ENCODE peak calls at places on chromosomes 5 and 9, in nine cellular contexts. N is pancreas, B is GM23338, I is natural killer cell, H is A549, Z is SK-N-SH, O is WERI-Rb-1, F is PC-3, T is WTC11. S is an unnamed sample.

GRCh38 chr5:68319316-68320093 is 103.9 kb downstream of the PIK3R1 start:
- DNase-seq in N (no peak), B (no peak), I (no peak), H (peak), Z (no peak), O (no peak), F (peak), T (no peak), S (no peak)

GRCh38 chr9:31588756-31589155 is 795.7 kb upstream of the ACO1 start:
- DNase-seq in N (no peak), B (no peak), I (no peak), H (no peak), Z (no peak), O (no peak), F (no peak), T (no peak), S (no peak)

GRCh38 chr5:15020731-15021130 is 149.2 kb upstream of the ANKH start:
- DNase-seq in N (no peak), B (no peak), I (no peak), H (no peak), Z (no peak), O (no peak), F (no peak), T (no peak), S (no peak)

GRCh38 chr5:42985129-42986037 is 54.7 kb downstream of the ANXA2R start:
- DNase-seq in N (no peak), B (no peak), I (no peak), H (no peak), Z (no peak), O (no peak), F (peak), T (no peak), S (no peak)

GRCh38 chr9:111766066-111766465 is 28.7 kb downstream of the SHOC1 start:
- DNase-seq in N (no peak), B (no peak), I (no peak), H (no peak), Z (no peak), O (no peak), F (no peak), T (no peak), S (no peak)

GRCh38 chr5:173278641-173279040 is 43.6 kb upstream of the NKX2-5 start:
- DNase-seq in N (no peak), B (no peak), I (no peak), H (no peak), Z (no peak), O (no peak), F (no peak), T (no peak), S (no peak)

GRCh38 chr5:16082053-16082452 is 97.5 kb downstream of the MARCHF11 start:
- DNase-seq in N (no peak), B (peak), I (no peak), H (no peak), Z (no peak), O (no peak), F (no peak), T (no peak), S (no peak)

GRCh38 chr5:178473858-178474257 is 116.3 kb downstream of the COL23A1 start:
- DNase-seq in N (no peak), B (no peak), I (no peak), H (no peak), Z (no peak), O (no peak), F (no peak), T (no peak), S (no peak)

GRCh38 chr5:170225326-170226137 is 7.3 kb upstream of the C5orf58 start:
- DNase-seq in N (peak), B (peak), I (peak), H (peak), Z (peak), O (peak), F (peak), T (peak), S (peak)

GRCh38 chr5:179355976-179356968 is 11.0 kb upstream of the ADAMTS2 start:
- DNase-seq in N (no peak), B (no peak), I (no peak), H (no peak), Z (no peak), O (no peak), F (no peak), T (no peak), S (no peak)

GRCh38 chr5:179167871-179168451 is 107.8 kb downstream of the ZNF354C start:
- DNase-seq in N (no peak), B (no peak), I (no peak), H (no peak), Z (no peak), O (no peak), F (no peak), T (no peak), S (no peak)

GRCh38 chr9:131773911-131774379 is 34.1 kb upstream of the RAPGEF1 start:
- DNase-seq in N (peak), B (peak), I (peak), H (peak), Z (no peak), O (peak), F (peak), T (peak), S (peak)

GRCh38 chr9:116661037-116661954 is 25.8 kb upstream of the TRIM32 start:
- DNase-seq in N (peak), B (peak), I (no peak), H (peak), Z (peak), O (peak), F (peak), T (no peak), S (peak)

GRCh38 chr5:118326496-118327045 is 661.8 kb downstream of the DTWD2 start:
- DNase-seq in N (no peak), B (no peak), I (no peak), H (no peak), Z (no peak), O (no peak), F (peak), T (no peak), S (no peak)

GRCh38 chr9:35951736-35952135 is 6.2 kb downstream of the OR2S2 start:
- DNase-seq in N (no peak), B (no peak), I (no peak), H (no peak), Z (no peak), O (no peak), F (peak), T (no peak), S (no peak)

GRCh38 chr9:111898331-111899096 is 1.9 kb downstream of the UGCG start:
- DNase-seq in N (no peak), B (no peak), I (no peak), H (no peak), Z (no peak), O (no peak), F (peak), T (no peak), S (no peak)

GRCh38 chr9:136644343-136644592 is 18.4 kb upstream of the EGFL7 start:
- DNase-seq in N (peak), B (no peak), I (no peak), H (no peak), Z (no peak), O (peak), F (no peak), T (no peak), S (no peak)

GRCh38 chr9:136643596-136644342 is 18.9 kb upstream of the EGFL7 start:
- DNase-seq in N (no peak), B (no peak), I (no peak), H (no peak), Z (no peak), O (no peak), F (no peak), T (no peak), S (peak)

GRCh38 chr9:136645903-136646754 is 16.6 kb upstream of the EGFL7 start:
- DNase-seq in N (peak), B (peak), I (no peak), H (no peak), Z (peak), O (no peak), F (no peak), T (no peak), S (peak)

GRCh38 chr9:136645343-136645902 is 17.3 kb upstream of the EGFL7 start:
- DNase-seq in N (peak), B (no peak), I (no peak), H (no peak), Z (no peak), O (no peak), F (no peak), T (no peak), S (peak)

GRCh38 chr9:136644593-136645342 is 17.9 kb upstream of the EGFL7 start:
- DNase-seq in N (peak), B (peak), I (peak), H (peak), Z (peak), O (no peak), F (peak), T (peak), S (peak)
- TF ChIP-seq CTCF in N (peak), B (peak), I (peak), H (peak), Z (no peak), O (peak), F (peak), T (peak), S (peak)

GRCh38 chr5:157564149-157564711 is 11.3 kb downstream of the ADAM19 start:
- DNase-seq in N (no peak), B (no peak), I (no peak), H (no peak), Z (no peak), O (peak), F (no peak), T (no peak), S (no peak)
- TF ChIP-seq CTCF in N (no peak), B (no peak), I (no peak), H (no peak), Z (no peak), O (peak), F (no peak), T (no peak), S (no peak)

DNA sequence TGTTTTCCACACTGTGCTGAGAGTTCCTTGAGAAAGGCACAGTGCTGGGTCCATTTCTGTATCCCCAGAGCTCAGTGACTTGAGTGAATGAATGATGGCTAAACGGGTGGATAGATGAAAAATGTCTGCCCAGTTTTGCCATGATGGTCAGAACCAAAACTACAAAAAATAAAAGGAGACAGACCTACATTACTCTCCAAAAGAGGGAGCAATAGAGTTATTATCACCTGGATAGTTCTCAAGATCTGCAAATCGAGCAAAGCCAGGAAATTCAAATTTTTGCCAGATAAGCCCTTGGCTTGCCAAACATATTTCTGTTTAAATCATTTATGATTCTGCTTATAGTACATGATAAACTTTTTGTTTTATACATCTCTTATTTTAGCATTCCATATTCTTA is 214.2 kb upstream of the ZNF462 start:
- DNase-seq in N (no peak), B (peak), I (no peak), H (no peak), Z (no peak), O (no peak), F (peak), T (no peak), S (no peak)
- TF ChIP-seq CTCF in N (no peak), B (peak), I (no peak), H (peak), Z (peak), O (peak), F (peak), T (no peak), S (no peak)

GRCh38 chr5:95620030-95620869 is at the start of gene GPR150:
- DNase-seq in N (peak), B (peak), I (peak), H (peak), Z (peak), O (peak), F (peak), T (peak), S (peak)
- TF ChIP-seq CTCF in N (no peak), B (no peak), I (no peak), H (no peak), Z (no peak), O (peak), F (no peak), T (no peak), S (no peak)

DNA sequence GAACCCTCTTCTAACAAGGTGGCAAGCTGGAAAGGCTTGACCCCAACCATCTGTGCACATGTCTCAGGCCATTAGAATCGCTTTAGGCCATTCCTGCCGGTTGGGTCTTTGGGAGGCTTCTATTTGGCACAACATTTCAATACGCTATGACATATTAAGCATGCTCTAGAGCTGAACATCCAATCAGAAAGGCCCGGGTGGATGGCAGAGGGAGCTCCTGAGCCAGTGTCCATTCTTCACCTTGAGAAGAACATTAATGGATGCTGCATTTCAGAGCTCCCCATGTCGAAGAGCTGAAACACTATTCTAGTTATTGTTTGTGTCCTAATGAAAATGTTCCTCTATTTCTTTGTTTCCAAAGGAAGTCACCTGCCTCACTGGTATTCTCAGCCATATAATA is 12.8 kb downstream of the SPATA9 start:
- DNase-seq in N (no peak), B (no peak), I (no peak), H (no peak), Z (no peak), O (no peak), F (no peak), T (no peak), S (no peak)
- TF ChIP-seq CTCF in N (no peak), B (no peak), I (no peak), H (no peak), Z (no peak), O (no peak), F (no peak), T (no peak), S (no peak)

DNA sequence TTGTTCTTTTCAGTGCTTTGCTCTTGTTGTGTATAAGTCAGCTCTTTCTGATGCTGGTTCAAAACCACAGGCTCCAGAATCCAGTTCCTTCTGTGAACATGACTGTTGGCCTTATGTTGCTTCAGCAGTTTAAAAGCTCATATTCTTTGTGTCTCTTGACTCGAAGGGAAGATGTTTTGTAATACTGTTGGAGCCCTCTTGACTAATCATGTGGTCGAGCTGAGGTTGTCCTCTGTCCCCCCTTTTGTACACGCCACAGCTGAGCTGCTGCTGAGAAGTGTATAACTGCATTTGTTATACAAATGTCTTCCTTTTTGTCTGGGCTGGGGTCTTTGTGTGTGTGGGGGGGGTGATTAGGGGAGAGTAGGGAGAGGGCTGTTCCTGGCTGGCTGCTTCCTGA is 35.8 kb downstream of the SLC36A1 start:
- DNase-seq in N (no peak), B (peak), I (no peak), H (no peak), Z (no peak), O (no peak), F (no peak), T (no peak), S (no peak)
- TF ChIP-seq CTCF in N (no peak), B (no peak), I (no peak), H (no peak), Z (no peak), O (no peak), F (no peak), T (no peak), S (no peak)

GRCh38 chr9:98410185-98410697 is 154.8 kb upstream of the TBC1D2 start:
- DNase-seq in N (peak), B (peak), I (no peak), H (no peak), Z (peak), O (peak), F (no peak), T (peak), S (peak)
- TF ChIP-seq CTCF in N (no peak), B (peak), I (no peak), H (no peak), Z (peak), O (peak), F (no peak), T (no peak), S (no peak)

GRCh38 chr9:99590879-99591278 is 230.8 kb upstream of the NR4A3 start:
- DNase-seq in N (no peak), B (no peak), I (no peak), H (no peak), Z (no peak), O (no peak), F (no peak), T (no peak), S (no peak)

GRCh38 chr9:99592834-99593584 is 228.7 kb upstream of the NR4A3 start:
- DNase-seq in N (no peak), B (no peak), I (no peak), H (no peak), Z (no peak), O (no peak), F (no peak), T (no peak), S (no peak)

GRCh38 chr9:99594056-99594780 is 227.5 kb upstream of the NR4A3 start:
- DNase-seq in N (peak), B (no peak), I (no peak), H (no peak), Z (no peak), O (no peak), F (no peak), T (no peak), S (no peak)

GRCh38 chr9:99593621-99594020 is 228.1 kb upstream of the NR4A3 start:
- DNase-seq in N (no peak), B (no peak), I (no peak), H (no peak), Z (no peak), O (no peak), F (no peak), T (no peak), S (no peak)

DNA sequence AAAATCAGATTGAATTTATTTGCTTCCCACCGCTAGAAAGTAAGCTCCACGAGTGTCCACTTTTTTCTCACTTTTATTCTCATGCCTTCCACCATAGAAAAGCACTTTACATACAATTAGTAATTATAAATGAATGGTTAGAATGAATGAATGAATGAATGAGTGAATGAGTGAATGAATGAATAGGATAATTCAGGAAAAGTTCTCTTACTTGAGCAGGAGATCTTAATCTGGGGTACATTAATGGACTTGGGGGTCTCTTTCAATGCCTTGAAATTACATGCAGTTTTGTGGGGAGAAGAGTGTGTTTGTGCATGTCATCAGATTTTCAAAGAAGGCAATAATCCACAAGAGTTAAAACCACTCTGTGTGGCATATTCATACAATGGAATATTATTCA is 229.9 kb upstream of the NR4A3 start:
- DNase-seq in N (no peak), B (no peak), I (no peak), H (no peak), Z (no peak), O (no peak), F (no peak), T (no peak), S (no peak)
- TF ChIP-seq CTCF in N (no peak), B (no peak), I (no peak), H (no peak), Z (no peak), O (no peak), F (no peak), T (no peak), S (no peak)